ENCODE peak calls at places on chromosome 5, in seven cellular contexts. One of them, this sample, is unnamed.
A peak's percentile ranks its signal among the peaks of the same experiment; 100 is the strongest.

GRCh38 chr5:31726952-31727351 is 88.0 kb downstream of the PDZD2 start:
- DNase-seq in NAMALWA: no peak
- DNase-seq in stimulated activated CD4-positive, alpha-beta T cell treated with anti-CD3 and anti-CD28 coated beads, Interleukin-15, amount 100 ng/mL, for 1 hour: no peak
- DNase-seq in glomerular endothelial cell: no peak
- DNase-seq in GM04504: no peak
- DNase-seq in pulmonary artery endothelial cell: no peak
- DNase-seq in germinal center: no peak
- DNase-seq in this sample: no peak

GRCh38 chr5:7742241-7742656 is 108.7 kb downstream of the CFAP90 start:
- DNase-seq in NAMALWA: no peak
- DNase-seq in stimulated activated CD4-positive, alpha-beta T cell treated with anti-CD3 and anti-CD28 coated beads, Interleukin-15, amount 100 ng/mL, for 1 hour: no peak
- DNase-seq in glomerular endothelial cell: no peak
- DNase-seq in GM04504: no peak
- DNase-seq in pulmonary artery endothelial cell: no peak
- DNase-seq in germinal center: no peak
- DNase-seq in this sample: no peak

GRCh38 chr5:38600334-38601045 is 44.0 kb upstream of the LIFR start:
- DNase-seq in NAMALWA: no peak
- DNase-seq in stimulated activated CD4-positive, alpha-beta T cell treated with anti-CD3 and anti-CD28 coated beads, Interleukin-15, amount 100 ng/mL, for 1 hour: no peak
- DNase-seq in glomerular endothelial cell: no peak
- DNase-seq in GM04504: no peak
- DNase-seq in pulmonary artery endothelial cell: no peak
- DNase-seq in germinal center: no peak
- DNase-seq in this sample: peak; percentile 67

GRCh38 chr5:40043916-40044315 is 619.1 kb upstream of the DAB2 start:
- DNase-seq in NAMALWA: no peak
- DNase-seq in stimulated activated CD4-positive, alpha-beta T cell treated with anti-CD3 and anti-CD28 coated beads, Interleukin-15, amount 100 ng/mL, for 1 hour: no peak
- DNase-seq in glomerular endothelial cell: no peak
- DNase-seq in GM04504: no peak
- DNase-seq in pulmonary artery endothelial cell: no peak
- DNase-seq in germinal center: no peak
- DNase-seq in this sample: no peak

GRCh38 chr5:81553570-81554212 is 159.8 kb upstream of the ACOT12 start:
- DNase-seq in NAMALWA: no peak
- DNase-seq in stimulated activated CD4-positive, alpha-beta T cell treated with anti-CD3 and anti-CD28 coated beads, Interleukin-15, amount 100 ng/mL, for 1 hour: no peak
- DNase-seq in glomerular endothelial cell: peak; percentile 68
- DNase-seq in GM04504: no peak
- DNase-seq in pulmonary artery endothelial cell: peak; percentile 27
- DNase-seq in germinal center: no peak
- DNase-seq in this sample: no peak

GRCh38 chr5:991472-992267 is 16.9 kb upstream of the NKD2 start:
- DNase-seq in NAMALWA: no peak
- DNase-seq in stimulated activated CD4-positive, alpha-beta T cell treated with anti-CD3 and anti-CD28 coated beads, Interleukin-15, amount 100 ng/mL, for 1 hour: no peak
- DNase-seq in glomerular endothelial cell: no peak
- DNase-seq in GM04504: no peak
- DNase-seq in pulmonary artery endothelial cell: no peak
- DNase-seq in germinal center: no peak
- DNase-seq in this sample: no peak

GRCh38 chr5:139650031-139650688 is 2.0 kb downstream of the CXXC5 start:
- DNase-seq in NAMALWA: peak; percentile 73
- DNase-seq in stimulated activated CD4-positive, alpha-beta T cell treated with anti-CD3 and anti-CD28 coated beads, Interleukin-15, amount 100 ng/mL, for 1 hour: no peak
- DNase-seq in glomerular endothelial cell: no peak
- DNase-seq in GM04504: no peak
- DNase-seq in pulmonary artery endothelial cell: no peak
- DNase-seq in germinal center: no peak
- DNase-seq in this sample: no peak

GRCh38 chr5:126124706-126125345 is 298.4 kb upstream of the GRAMD2B start:
- DNase-seq in NAMALWA: no peak
- DNase-seq in stimulated activated CD4-positive, alpha-beta T cell treated with anti-CD3 and anti-CD28 coated beads, Interleukin-15, amount 100 ng/mL, for 1 hour: no peak
- DNase-seq in glomerular endothelial cell: no peak
- DNase-seq in GM04504: no peak
- DNase-seq in pulmonary artery endothelial cell: no peak
- DNase-seq in germinal center: no peak
- DNase-seq in this sample: peak; percentile 60

GRCh38 chr5:117486879-117487391 is 912.3 kb upstream of the SEMA6A start:
- DNase-seq in NAMALWA: no peak
- DNase-seq in stimulated activated CD4-positive, alpha-beta T cell treated with anti-CD3 and anti-CD28 coated beads, Interleukin-15, amount 100 ng/mL, for 1 hour: no peak
- DNase-seq in glomerular endothelial cell: no peak
- DNase-seq in GM04504: no peak
- DNase-seq in pulmonary artery endothelial cell: no peak
- DNase-seq in germinal center: no peak
- DNase-seq in this sample: no peak

GRCh38 chr5:52705720-52706119 is 82.0 kb upstream of the ITGA1 start:
- DNase-seq in NAMALWA: no peak
- DNase-seq in stimulated activated CD4-positive, alpha-beta T cell treated with anti-CD3 and anti-CD28 coated beads, Interleukin-15, amount 100 ng/mL, for 1 hour: no peak
- DNase-seq in glomerular endothelial cell: no peak
- DNase-seq in GM04504: no peak
- DNase-seq in pulmonary artery endothelial cell: no peak
- DNase-seq in germinal center: no peak
- DNase-seq in this sample: no peak

GRCh38 chr5:149439899-149440655 is 61.0 kb upstream of the IL17B start:
- DNase-seq in NAMALWA: no peak
- DNase-seq in stimulated activated CD4-positive, alpha-beta T cell treated with anti-CD3 and anti-CD28 coated beads, Interleukin-15, amount 100 ng/mL, for 1 hour: no peak
- DNase-seq in glomerular endothelial cell: no peak
- DNase-seq in GM04504: no peak
- DNase-seq in pulmonary artery endothelial cell: no peak
- DNase-seq in germinal center: no peak
- DNase-seq in this sample: no peak

GRCh38 chr5:154271936-154272514 is 81.5 kb downstream of the GALNT10 start:
- DNase-seq in NAMALWA: no peak
- DNase-seq in stimulated activated CD4-positive, alpha-beta T cell treated with anti-CD3 and anti-CD28 coated beads, Interleukin-15, amount 100 ng/mL, for 1 hour: no peak
- DNase-seq in glomerular endothelial cell: no peak
- DNase-seq in GM04504: no peak
- DNase-seq in pulmonary artery endothelial cell: no peak
- DNase-seq in germinal center: no peak
- DNase-seq in this sample: no peak

GRCh38 chr5:141338538-141339306 is at the start of gene PCDHGA2:
- DNase-seq in NAMALWA: peak; percentile 81
- DNase-seq in stimulated activated CD4-positive, alpha-beta T cell treated with anti-CD3 and anti-CD28 coated beads, Interleukin-15, amount 100 ng/mL, for 1 hour: no peak
- DNase-seq in glomerular endothelial cell: no peak
- DNase-seq in GM04504: no peak
- DNase-seq in pulmonary artery endothelial cell: no peak
- DNase-seq in germinal center: peak; percentile 64
- DNase-seq in this sample: no peak